ENCODE peak calls at places on chromosomes 2 and 18, in nine cellular contexts. T, H, P, R, W, G, S, L and D are unnamed samples.

GRCh38 chr2:216757532-216757931 is 62.2 kb upstream of the IGFBP5 start:
- DNase-seq in G (no peak), H (no peak), T (no peak), P (no peak), S (no peak), W (no peak), L (no peak), R (no peak), D (no peak)

GRCh38 chr18:79139206-79139605 is 70.0 kb downstream of the ATP9B start:
- DNase-seq in T (no peak), P (no peak), L (no peak), R (no peak), G (no peak), W (peak), H (no peak), S (no peak), D (no peak)

GRCh38 chr2:240231838-240232244 is 91.4 kb upstream of the OTOS start:
- DNase-seq in S (no peak), G (no peak), P (no peak), L (no peak), W (peak), R (no peak), H (no peak), T (no peak), D (no peak)

GRCh38 chr2:14752294-14752693 is 119.8 kb downstream of the LRATD1 start:
- DNase-seq in G (no peak), W (no peak), P (no peak), T (no peak), R (no peak), L (no peak), S (no peak), H (no peak), D (no peak)

GRCh38 chr2:209771474-209772292 is at the start of gene UNC80:
- DNase-seq in G (no peak), W (peak), T (no peak), L (peak), H (peak), R (peak), S (peak), P (no peak), D (peak)

GRCh38 chr2:88651646-88652045 is 24.4 kb upstream of the EIF2AK3 start:
- DNase-seq in T (no peak), R (no peak), L (no peak), S (no peak), P (no peak), W (no peak), H (no peak), G (no peak), D (no peak)

GRCh38 chr2:15449542-15450236 is 111.4 kb downstream of the NBAS start:
- DNase-seq in L (no peak), W (no peak), R (no peak), H (peak), G (no peak), T (no peak), S (no peak), P (no peak), D (no peak)

GRCh38 chr2:176583530-176584101 is 314.4 kb downstream of the MTX2 start:
- DNase-seq in R (peak), G (no peak), W (no peak), P (no peak), T (no peak), L (no peak), H (no peak), S (no peak), D (no peak)

GRCh38 chr2:37648316-37649011 is 23.0 kb downstream of the CDC42EP3 start:
- DNase-seq in L (no peak), T (no peak), P (peak), H (no peak), R (no peak), S (no peak), W (peak), G (peak), D (no peak)

GRCh38 chr18:47323158-47323557 is 71.7 kb upstream of the SKOR2 start:
- DNase-seq in P (no peak), L (no peak), G (no peak), T (no peak), S (no peak), R (peak), H (no peak), W (no peak), D (no peak)

GRCh38 chr2:156436477-156437085 is 402 bp downstream of the GPD2 start:
- DNase-seq in S (no peak), R (no peak), W (peak), P (no peak), T (no peak), L (no peak), H (no peak), G (no peak), D (no peak)

GRCh38 chr18:2906522-2907458 is 60.0 kb downstream of the EMILIN2 start:
- DNase-seq in R (no peak), S (no peak), P (no peak), L (no peak), T (no peak), W (peak), H (no peak), G (no peak), D (no peak)

GRCh38 chr2:10487144-10488104 is 39.3 kb upstream of the ODC1 start:
- DNase-seq in P (no peak), H (no peak), G (no peak), T (no peak), S (no peak), W (no peak), R (no peak), L (no peak), D (no peak)

GRCh38 chr2:9538000-9538507 is 17.6 kb downstream of the ADAM17 start:
- DNase-seq in S (no peak), L (no peak), R (peak), W (no peak), P (peak), G (no peak), H (no peak), T (peak), D (no peak)